ENCODE peak calls at places on chromosomes 13 and 19, in ten cellular contexts. B is dorsolateral prefrontal cortex; V is kidney epithelial cell; Y is activated B cell treated with CpG ODN at 0.5 μM for 24 hours; T is WTC11; C is endodermal cell; H is pancreas; P is mucosa of descending colon; G is adrenal gland; X is CD8-positive, alpha-beta T cell. D is an unnamed sample.

GRCh38 chr13:20190481-20191310 is 2.0 kb downstream of the GJB2 start:
- DNase-seq in B (no peak), T (no peak), C (no peak), P (no peak), X (no peak), H (no peak), V (peak), Y (no peak), G (no peak), D (no peak)

GRCh38 chr19:38394488-38394887 is 6.0 kb downstream of the SPRED3 start:
- DNase-seq in T (peak), P (peak), G (no peak), B (no peak), X (peak), C (peak), Y (peak), H (no peak), V (no peak), D (no peak)

GRCh38 chr13:52345048-52345447 is 60.9 kb downstream of the THSD1 start:
- DNase-seq in H (no peak), B (no peak), C (no peak), P (no peak), V (no peak), Y (no peak), T (no peak), G (no peak), X (no peak), D (no peak)

GRCh38 chr13:41660426-41660825 is 203.1 kb downstream of the RGCC start:
- DNase-seq in G (no peak), B (no peak), H (no peak), X (no peak), V (no peak), Y (no peak), T (no peak), C (no peak), P (no peak), D (no peak)

GRCh38 chr19:42075364-42075615 is 676 bp upstream of the ZNF574 start:
- DNase-seq in C (no peak), X (no peak), Y (no peak), H (no peak), V (no peak), T (no peak), G (no peak), P (no peak), B (no peak), D (no peak)

GRCh38 chr13:111396457-111396856 is 76.0 kb downstream of the TEX29 start:
- DNase-seq in C (peak), G (no peak), X (peak), T (no peak), Y (no peak), V (no peak), B (no peak), H (no peak), P (no peak), D (no peak)

GRCh38 chr13:92896842-92897241 is 329.8 kb upstream of the GPC6 start:
- DNase-seq in X (no peak), G (no peak), V (no peak), T (no peak), P (no peak), Y (no peak), C (peak), H (no peak), B (no peak), D (no peak)

GRCh38 chr19:49058592-49058991 is 1.0 kb upstream of the CGB7 start:
- DNase-seq in G (no peak), T (peak), P (no peak), V (no peak), B (no peak), H (no peak), X (no peak), C (peak), Y (no peak), D (no peak)

GRCh38 chr19:52269338-52270261 is at the start of gene ZNF766:
- DNase-seq in C (peak), V (peak), G (peak), B (peak), T (peak), X (peak), P (peak), Y (peak), H (peak), D (peak)

GRCh38 chr19:23971598-23971997 is 56.9 kb downstream of the ZNF726 start:
- DNase-seq in P (no peak), H (no peak), G (no peak), B (no peak), Y (no peak), C (no peak), X (no peak), V (no peak), T (no peak), D (no peak)

GRCh38 chr19:17687857-17688784 is at the start of gene UNC13A:
- DNase-seq in P (no peak), H (peak), C (peak), Y (peak), X (peak), B (no peak), G (peak), V (no peak), T (peak), D (peak)

GRCh38 chr19:40822161-40822560 is 23.2 kb downstream of the EGLN2 start:
- DNase-seq in T (no peak), Y (no peak), V (no peak), B (no peak), H (peak), X (no peak), G (no peak), C (peak), P (no peak), D (no peak)

GRCh38 chr19:36986601-36987000 is 70.5 kb downstream of the ZNF568 start:
- DNase-seq in G (no peak), T (no peak), H (no peak), C (no peak), Y (no peak), V (no peak), P (no peak), X (no peak), B (no peak), D (no peak)

GRCh38 chr19:7771072-7771471 is 8.0 kb downstream of the CLEC4M start:
- DNase-seq in G (no peak), X (no peak), Y (no peak), V (no peak), T (no peak), C (no peak), B (no peak), P (no peak), H (no peak), D (no peak)

GRCh38 chr13:40576369-40576768 is 90.1 kb downstream of the FOXO1 start:
- DNase-seq in C (no peak), Y (no peak), G (no peak), V (no peak), B (no peak), P (no peak), H (no peak), X (no peak), T (no peak), D (no peak)

GRCh38 chr13:31049833-31050232 is 111.9 kb downstream of the HSPH1 start:
- DNase-seq in X (no peak), H (no peak), T (no peak), P (no peak), V (no peak), C (peak), G (no peak), B (no peak), Y (no peak), D (no peak)

GRCh38 chr13:46643165-46643777 is 90.3 kb downstream of the LRCH1 start:
- DNase-seq in G (no peak), C (no peak), T (no peak), H (no peak), X (no peak), P (no peak), B (no peak), V (no peak), Y (no peak), D (no peak)

GRCh38 chr19:8585894-8586750 is 8.9 kb upstream of the MYO1F start:
- DNase-seq in H (peak), P (no peak), X (peak), T (peak), C (peak), Y (no peak), V (no peak), B (no peak), G (peak), D (peak)

GRCh38 chr13:49343255-49343654 is 95.5 kb downstream of the CDADC1 start:
- DNase-seq in C (no peak), Y (no peak), X (no peak), T (no peak), P (no peak), B (no peak), G (no peak), H (no peak), V (no peak), D (no peak)

GRCh38 chr19:703651-704446 is 4.9 kb upstream of the PALM start:
- DNase-seq in P (peak), V (no peak), G (peak), Y (no peak), B (no peak), T (peak), H (peak), X (peak), C (peak), D (no peak)

GRCh38 chr19:41977916-41978315 is 16.1 kb downstream of the ATP1A3 start:
- DNase-seq in P (no peak), T (no peak), C (no peak), X (no peak), H (no peak), B (no peak), Y (no peak), G (no peak), V (no peak), D (no peak)

GRCh38 chr13:105446197-105446596 is 1089.3 kb downstream of the EFNB2 start:
- DNase-seq in P (no peak), Y (no peak), H (no peak), X (no peak), V (no peak), C (no peak), G (peak), B (no peak), T (no peak), D (no peak)

GRCh38 chr19:28394705-28395104 is 818.2 kb downstream of the UQCRFS1 start:
- DNase-seq in B (no peak), H (no peak), X (no peak), T (no peak), P (no peak), G (no peak), V (no peak), Y (no peak), C (no peak), D (no peak)

GRCh38 chr19:33248954-33249613 is 23.4 kb upstream of the SLC7A10 start:
- DNase-seq in Y (no peak), C (no peak), G (peak), B (no peak), H (no peak), T (no peak), X (no peak), P (peak), V (no peak), D (no peak)

GRCh38 chr19:57280913-57281425 is 684 bp downstream of the ZNF460 start:
- DNase-seq in C (no peak), P (no peak), B (no peak), G (peak), V (no peak), X (peak), Y (no peak), T (no peak), H (peak), D (no peak)

GRCh38 chr19:2253106-2254051 is 2.8 kb downstream of the JSRP1 start:
- DNase-seq in C (peak), V (no peak), T (peak), X (peak), B (no peak), P (peak), G (no peak), Y (peak), H (no peak), D (no peak)

GRCh38 chr19:34332027-34332786 is 32.8 kb upstream of the GPI start:
- DNase-seq in T (no peak), H (no peak), Y (no peak), B (no peak), X (no peak), P (no peak), V (no peak), C (no peak), G (no peak), D (no peak)

GRCh38 chr13:32553720-32554119 is 15.1 kb upstream of the N4BP2L2 start:
- DNase-seq in T (no peak), V (no peak), C (no peak), P (no peak), B (no peak), G (no peak), X (no peak), H (no peak), Y (no peak), D (no peak)
- TF ChIP-seq CTCF in T (no peak), V (no peak), C (no peak), P (no peak), B (no peak), G (no peak), X (no peak), H (no peak), Y (no peak), D (no peak)

DNA sequence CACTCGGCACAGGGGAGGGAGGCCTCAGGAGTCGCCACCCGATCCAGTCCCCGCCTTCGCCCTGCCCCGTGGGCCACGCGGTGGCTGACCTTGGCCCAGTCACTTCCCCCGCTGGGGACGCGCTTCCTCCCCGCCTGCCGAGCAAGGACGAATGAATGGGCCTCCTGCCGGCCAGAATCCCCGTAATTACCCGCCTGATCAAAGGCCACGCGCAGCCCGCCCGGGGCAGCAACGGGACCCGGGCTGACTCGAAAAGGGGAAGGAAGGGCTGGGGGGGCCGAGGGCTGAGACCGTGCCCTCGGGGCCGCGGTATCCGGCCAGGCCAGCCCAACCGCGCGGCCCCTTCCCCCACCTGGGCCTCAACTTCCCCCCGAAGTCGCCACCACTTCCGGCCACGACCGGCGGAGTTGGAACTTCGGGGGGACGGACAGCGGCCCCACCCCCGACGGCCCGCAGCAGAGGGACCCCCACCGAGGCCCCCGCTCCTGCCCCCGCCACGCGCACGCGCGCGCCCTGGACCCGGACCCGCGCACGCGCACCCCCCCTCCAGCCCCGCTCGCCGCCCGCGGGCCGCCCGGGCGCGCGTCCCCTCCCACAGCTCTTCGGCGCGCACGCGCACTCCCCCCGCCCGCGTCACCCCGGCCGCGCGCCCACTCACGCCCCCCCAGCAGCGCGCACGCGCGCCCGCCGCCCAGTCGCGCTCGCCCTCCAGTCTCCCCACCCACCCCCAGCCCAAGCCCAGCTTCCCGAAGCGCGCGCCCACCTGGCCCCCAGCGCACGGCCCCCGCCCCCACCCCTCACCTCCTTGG is 520 bp downstream of the ZNF787 start:
- DNase-seq in Y (peak), G (peak), C (peak), H (peak), P (peak), V (no peak), T (peak), B (peak), X (peak), D (peak)
- TF ChIP-seq CTCF in Y (no peak), G (peak), C (peak), H (peak), P (no peak), V (peak), T (no peak), B (no peak), X (no peak), D (no peak)

DNA sequence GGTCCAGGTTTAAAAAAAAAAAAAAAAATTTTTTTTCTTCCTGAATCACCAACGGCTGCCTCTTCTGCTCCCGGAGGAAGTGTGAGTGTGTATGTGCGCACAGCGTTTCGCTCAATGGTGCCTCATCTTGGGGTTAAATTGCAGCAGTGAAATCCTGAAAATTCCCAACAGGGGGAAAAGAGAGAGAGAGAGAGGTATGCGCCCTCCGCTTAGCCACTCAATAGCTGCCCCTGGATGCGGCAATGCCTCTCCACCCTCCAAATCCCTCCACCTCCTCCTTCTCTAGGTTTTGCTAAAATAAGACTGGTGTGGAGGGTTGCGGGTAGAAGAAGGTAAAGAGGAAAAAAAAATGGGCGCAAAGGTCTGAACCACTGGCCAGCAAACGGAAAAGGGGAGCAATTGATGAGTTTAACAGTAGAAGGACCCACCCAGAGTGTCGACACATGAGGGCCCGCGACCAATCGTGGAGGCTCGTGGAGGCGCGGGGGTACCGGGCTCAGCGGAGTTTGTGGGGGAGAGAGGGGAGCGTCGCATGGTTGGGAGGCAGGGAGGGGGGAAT is 853 bp upstream of the CACNA1A start:
- DNase-seq in X (no peak), G (no peak), V (no peak), C (peak), H (no peak), Y (no peak), T (peak), B (no peak), P (no peak), D (no peak)
- TF ChIP-seq CTCF in X (no peak), G (no peak), V (no peak), C (no peak), H (no peak), Y (no peak), T (no peak), B (no peak), P (no peak), D (no peak)

DNA sequence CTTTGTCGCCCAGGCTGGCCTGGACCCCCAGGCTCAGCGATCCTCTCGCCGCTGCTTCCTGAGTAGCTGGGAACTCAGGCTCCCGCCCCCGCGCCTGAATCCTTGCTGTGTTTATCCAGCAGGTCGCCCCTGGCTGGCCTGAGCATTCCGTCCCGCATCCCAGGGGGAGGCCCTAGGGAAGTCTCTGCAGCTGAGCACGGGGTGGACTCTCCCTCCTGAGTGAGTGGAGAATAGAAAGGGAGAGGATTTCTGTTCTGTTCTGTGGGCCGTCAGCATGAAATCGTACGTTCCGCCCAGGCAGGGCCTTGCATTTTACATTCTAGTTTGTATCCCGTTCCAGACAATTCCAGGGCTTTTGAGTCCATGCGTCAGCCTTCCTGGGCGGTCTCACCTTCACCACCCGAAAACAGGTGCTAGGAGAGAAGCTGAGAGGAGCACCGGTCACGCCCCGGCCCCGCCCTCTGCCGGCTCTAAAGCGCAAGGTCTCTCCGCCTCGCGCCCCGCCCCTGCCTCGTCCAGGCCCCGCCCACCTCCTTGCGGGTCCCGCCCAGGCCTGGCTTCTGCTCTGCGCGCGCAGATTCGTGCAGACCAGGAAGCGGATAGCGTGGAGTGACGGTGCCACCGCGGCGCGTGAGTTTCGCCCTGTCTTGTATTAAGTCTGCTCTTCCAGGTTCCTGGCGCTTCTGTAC is at the start of gene ZNF761:
- DNase-seq in H (peak), P (peak), X (peak), Y (peak), B (peak), G (peak), C (peak), T (peak), V (peak), D (peak)
- TF ChIP-seq CTCF in H (peak), P (peak), X (peak), Y (no peak), B (peak), G (peak), C (peak), T (no peak), V (peak), D (peak)

DNA sequence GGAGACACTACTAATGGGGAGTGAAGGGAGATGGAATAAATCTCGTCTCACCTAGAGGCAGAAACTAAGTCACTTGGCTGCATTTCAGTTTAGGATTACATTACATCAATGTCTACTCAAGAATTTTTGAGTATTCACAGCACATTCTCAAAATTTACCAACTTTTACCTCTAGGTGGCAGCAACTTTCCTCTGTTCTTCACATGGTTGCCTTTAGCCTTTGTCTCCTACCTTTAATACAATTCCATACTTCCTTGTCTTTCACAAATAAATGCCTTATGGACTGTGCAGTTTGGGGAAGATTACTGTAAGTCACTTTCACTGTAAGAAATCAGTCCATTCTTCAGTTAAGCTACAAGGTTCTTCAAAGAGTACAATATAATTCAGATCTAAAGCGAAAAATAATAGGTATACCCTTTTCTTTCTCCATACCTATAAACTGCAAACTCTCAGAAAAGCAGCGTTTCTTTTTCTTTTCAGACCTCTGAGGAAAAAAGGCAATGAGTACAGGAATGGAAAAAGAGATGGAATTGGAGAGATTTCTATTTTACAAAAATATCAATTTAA is 379.4 kb downstream of the KLF12 start:
- DNase-seq in V (no peak), X (no peak), C (no peak), P (no peak), T (no peak), B (no peak), G (peak), H (peak), Y (no peak), D (no peak)
- TF ChIP-seq CTCF in V (peak), X (peak), C (peak), P (peak), T (peak), B (peak), G (peak), H (peak), Y (peak), D (peak)

GRCh38 chr13:23377603-23378002 is 55.9 kb downstream of the SACS start:
- DNase-seq in C (no peak), Y (no peak), B (no peak), H (no peak), P (peak), V (no peak), G (no peak), T (no peak), X (no peak), D (no peak)

GRCh38 chr13:23380534-23380933 is 53.0 kb downstream of the SACS start:
- DNase-seq in C (no peak), V (no peak), G (no peak), T (no peak), X (no peak), P (no peak), B (no peak), H (no peak), Y (no peak), D (no peak)

GRCh38 chr13:23378009-23378632 is 55.4 kb downstream of the SACS start:
- DNase-seq in H (no peak), V (peak), B (no peak), P (no peak), X (no peak), Y (peak), C (no peak), T (no peak), G (peak), D (no peak)

GRCh38 chr13:23372264-23372905 is 61.1 kb downstream of the SACS start:
- DNase-seq in P (no peak), V (no peak), B (no peak), G (peak), H (no peak), C (no peak), Y (no peak), T (no peak), X (no peak), D (no peak)

GRCh38 chr13:23375007-23375971 is 58.2 kb downstream of the SACS start:
- DNase-seq in C (peak), P (peak), T (peak), X (peak), V (peak), Y (peak), H (peak), B (peak), G (peak), D (peak)
- TF ChIP-seq CTCF in C (peak), P (peak), T (no peak), X (peak), V (no peak), Y (no peak), H (peak), B (peak), G (no peak), D (peak)

D was measured in mesothelial cell of epicardium.